ENCODE peak calls at places on chromosomes 2 and 18, in seven cellular contexts. N is heart right ventricle, I is ovary, Y is GM23338, R is fibroblast of lung, Q is SJSA1, V is left lung. X is an unnamed sample. For H3K4me1, the result is how much of the 10 kb centered on the place peaks cover.

GRCh38 chr18:53753616-53754015 is 470.9 kb downstream of the MBD2 start:
- DNase-seq in R (no peak), Y (no peak), N (no peak), I (no peak), V (no peak), Q (no peak), X (no peak)

GRCh38 chr2:218387369-218388194 is 5.5 kb downstream of the SLC11A1 start:
- DNase-seq in V (peak), I (peak), Y (peak), N (peak), Q (peak), R (peak), X (peak)

GRCh38 chr2:146295080-146295670 is 1549.7 kb upstream of the ACVR2A start:
- DNase-seq in N (no peak), I (no peak), Q (no peak), Y (peak), V (no peak), R (no peak), X (no peak)

GRCh38 chr2:18117592-18117991 is 239.1 kb downstream of the KCNS3 start:
- DNase-seq in R (peak), Y (peak), Q (peak), I (no peak), N (peak), V (peak), X (peak)

GRCh38 chr2:128076461-128077106 is 14.4 kb upstream of the UGGT1 start:
- DNase-seq in R (no peak), Q (no peak), Y (no peak), I (no peak), N (no peak), V (no peak), X (no peak)

GRCh38 chr18:22674300-22674699 is 256.6 kb upstream of the CTAGE1 start:
- DNase-seq in N (no peak), V (no peak), R (peak), Y (no peak), Q (peak), I (no peak), X (no peak)

GRCh38 chr2:159010340-159010739 is 41.9 kb downstream of the TANC1 start:
- DNase-seq in N (no peak), Y (no peak), Q (peak), V (no peak), I (no peak), R (peak), X (no peak)

GRCh38 chr2:27707462-27708256 is 44.0 kb downstream of the SLC4A1AP start:
- DNase-seq in R (no peak), I (peak), Q (no peak), Y (no peak), N (no peak), V (no peak), X (no peak)

GRCh38 chr18:2846241-2846637 is 567 bp upstream of the EMILIN2 start:
- DNase-seq in Y (peak), N (no peak), I (no peak), R (peak), V (peak), Q (no peak), X (no peak)

GRCh38 chr2:144517825-144518699 is 1.9 kb downstream of the ZEB2 start:
- DNase-seq in I (peak), R (peak), Y (peak), N (no peak), V (no peak), Q (peak), X (no peak)

GRCh38 chr18:36187138-36187825 is at the start of gene MOCOS:
- DNase-seq in Q (peak), N (peak), R (peak), Y (peak), I (peak), V (peak), X (peak)

GRCh38 chr18:36187826-36188721 is 777 bp downstream of the MOCOS start:
- DNase-seq in Q (no peak), Y (peak), V (no peak), N (peak), I (peak), R (peak), X (no peak)

GRCh38 chr18:36188912-36189311 is 1.6 kb downstream of the MOCOS start:
- DNase-seq in I (no peak), R (no peak), V (no peak), Y (peak), N (no peak), Q (no peak), X (no peak)

GRCh38 chr18:36191286-36191685 is 4.0 kb downstream of the MOCOS start:
- DNase-seq in N (no peak), R (no peak), Q (no peak), Y (no peak), V (no peak), I (no peak), X (no peak)

DNA sequence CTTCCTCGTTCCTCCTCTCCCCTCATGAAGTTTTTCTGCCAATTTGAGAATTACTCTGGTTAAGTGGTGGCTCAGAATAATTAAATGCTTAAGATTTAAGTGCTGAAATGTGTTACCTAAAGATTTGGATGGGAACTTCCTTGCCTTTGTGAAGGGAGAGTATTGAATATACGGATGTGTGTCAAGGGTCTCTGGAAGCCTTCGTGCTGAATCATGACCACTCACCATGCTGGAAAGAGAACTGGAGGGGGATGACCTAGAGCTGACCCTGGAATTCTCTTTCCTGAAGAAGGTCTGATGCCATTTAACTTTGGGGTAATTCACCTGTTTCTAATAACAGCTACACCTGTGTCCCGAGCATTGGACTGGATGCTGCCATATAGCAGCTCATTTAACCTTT is 2.2 kb downstream of the MOCOS start:
- DNase-seq in N (no peak), I (no peak), Q (no peak), R (peak), Y (no peak), V (no peak), X (no peak)
- H3K4me1 ChIP-seq in N (under half), I (under half), Q (under half), R (under half), Y (under half), V (under half), X (under half)

GRCh38 chr2:43123981-43124666 is 102.3 kb downstream of the ZFP36L2 start:
- DNase-seq in V (no peak), Q (no peak), Y (no peak), I (no peak), N (no peak), R (no peak), X (no peak)
- H3K4me1 ChIP-seq in V (under half), Q (under half), Y (under half), I (under half), N (under half), R (under half), X (under half)

GRCh38 chr2:238686223-238686622 is 161.7 kb upstream of the TWIST2 start:
- DNase-seq in Y (no peak), N (no peak), R (no peak), Q (no peak), I (no peak), V (no peak), X (no peak)
- H3K4me1 ChIP-seq in Y (under half), N (under half), R (under half), Q (under half), I (under half), V (under half), X (under half)

GRCh38 chr18:63177259-63177658 is 142.3 kb downstream of the BCL2 start:
- DNase-seq in V (no peak), Q (no peak), N (no peak), Y (no peak), R (no peak), I (no peak), X (no peak)
- H3K4me1 ChIP-seq in V (under half), Q (under half), N (under half), Y (under half), R (under half), I (under half), X (under half)

GRCh38 chr2:229296561-229296960 is 25.5 kb upstream of the PID1 start:
- DNase-seq in N (no peak), Q (no peak), Y (no peak), I (no peak), V (no peak), R (no peak), X (no peak)

GRCh38 chr2:229300371-229300770 is 29.3 kb upstream of the PID1 start:
- DNase-seq in V (no peak), N (no peak), I (no peak), Q (no peak), R (no peak), Y (no peak), X (no peak)

GRCh38 chr2:229297284-229297683 is 26.2 kb upstream of the PID1 start:
- DNase-seq in V (no peak), Y (no peak), I (no peak), N (no peak), R (no peak), Q (no peak), X (no peak)

GRCh38 chr2:229300814-229301213 is 29.7 kb upstream of the PID1 start:
- DNase-seq in I (no peak), R (peak), N (no peak), V (no peak), Q (no peak), Y (no peak), X (no peak)

GRCh38 chr2:229296016-229296415 is 24.9 kb upstream of the PID1 start:
- DNase-seq in N (no peak), Y (no peak), Q (no peak), V (no peak), I (no peak), R (no peak), X (no peak)
- H3K4me1 ChIP-seq in N (under half), Y (under half), Q (under half), V (under half), I (under half), R (under half), X (under half)

GRCh38 chr2:127052771-127053691 is 53.9 kb downstream of the BIN1 start:
- DNase-seq in N (peak), I (peak), V (peak), Y (no peak), Q (no peak), R (no peak), X (no peak)
- H3K4me1 ChIP-seq in N (under half), I (under half), V (under half), Y (under half), Q (under half), R (under half), X (under half)

DNA sequence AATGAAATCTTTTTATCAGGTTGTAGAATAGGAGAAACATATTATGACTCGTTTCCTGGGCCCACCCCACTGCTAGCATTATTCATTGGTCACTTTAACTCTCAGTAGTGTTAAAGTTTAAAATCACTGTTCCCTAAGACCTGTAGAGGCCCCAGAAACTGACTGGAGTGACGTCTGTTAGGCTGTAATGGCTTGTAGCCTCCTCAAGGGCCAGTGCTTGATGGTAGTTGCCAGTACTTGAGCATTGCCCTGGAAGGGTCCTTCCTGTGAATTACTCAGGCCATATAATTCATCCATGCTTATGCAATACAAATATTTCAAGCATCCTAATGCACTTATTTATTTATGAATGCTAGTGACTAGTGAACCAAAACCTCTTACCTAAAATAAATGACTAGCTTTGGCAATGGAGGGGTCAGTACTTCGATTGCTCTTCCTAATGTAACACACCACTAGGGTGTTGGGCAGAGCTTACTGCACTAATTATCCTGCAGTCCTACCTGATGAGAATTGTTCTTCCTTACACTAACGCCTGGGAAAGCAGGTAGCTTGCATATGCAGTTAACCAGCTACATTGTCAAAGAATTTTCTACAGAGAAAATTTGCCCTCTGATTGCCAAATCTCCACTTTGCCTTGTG is 31.2 kb downstream of the ARHGAP25 start:
- DNase-seq in N (no peak), Q (peak), R (peak), V (peak), I (no peak), Y (peak), X (no peak)
- H3K4me1 ChIP-seq in N (under half), Q (under half), R (under half), V (under half), I (under half), Y (under half), X (under half)

GRCh38 chr18:58861853-58862252 is 2.8 kb upstream of the ZNF532 start:
- DNase-seq in I (no peak), Q (no peak), R (no peak), V (no peak), Y (peak), N (no peak), X (no peak)

GRCh38 chr18:58863539-58864145 is 1.0 kb upstream of the ZNF532 start:
- DNase-seq in N (peak), Q (peak), R (peak), Y (peak), V (peak), I (peak), X (peak)

GRCh38 chr18:58861353-58861752 is 3.3 kb upstream of the ZNF532 start:
- DNase-seq in V (no peak), N (no peak), Y (peak), I (no peak), R (no peak), Q (no peak), X (no peak)

GRCh38 chr18:58862404-58862803 is 2.3 kb upstream of the ZNF532 start:
- DNase-seq in N (no peak), Y (no peak), R (no peak), V (no peak), Q (no peak), I (no peak), X (no peak)

GRCh38 chr18:58862851-58863538 is 1.7 kb upstream of the ZNF532 start:
- DNase-seq in N (peak), R (peak), I (peak), Q (peak), V (no peak), Y (peak), X (no peak)
- H3K4me1 ChIP-seq in N (under half), R (under half), I (under half), Q (half or more), V (under half), Y (half or more), X (under half)

X was measured in body of pancreas.